ENCODE peak calls at places on chromosomes 13 and 19, in seven cellular contexts. S, X, G, Z, T, O and U are unnamed samples.
A peak's percentile ranks its signal among the peaks of the same experiment; 100 is the strongest.

GRCh38 chr13:23744315-23744714 is 144.9 kb downstream of the MIPEP start:
- DNase-seq in T (no peak), Z (no peak), X (no peak), S (no peak), G (no peak), O (no peak), U (no peak)

GRCh38 chr13:99199541-99200432 is 867 bp upstream of the UBAC2 start:
- DNase-seq in O (no peak), G (no peak), Z (no peak), S (no peak), T (no peak), X (no peak), U (no peak)

GRCh38 chr13:52850396-52851152 is 2.1 kb upstream of the PCDH8 start:
- DNase-seq in S (peak; percentile 87), G (no peak), X (peak; percentile 78), T (peak; percentile 85), O (peak; percentile 21), Z (peak; percentile 56), U (peak; percentile 52)

GRCh38 chr19:50516456-50516855 is 2.7 kb upstream of the ASPDH start:
- DNase-seq in T (no peak), S (no peak), G (no peak), Z (no peak), O (no peak), X (no peak), U (no peak)

GRCh38 chr19:18496167-18496979 is 25.5 kb downstream of the ELL start:
- DNase-seq in G (no peak), X (peak; percentile 86), Z (no peak), T (no peak), S (no peak), O (no peak), U (no peak)

GRCh38 chr13:57918913-57919312 is 287.4 kb downstream of the PCDH17 start:
- DNase-seq in S (no peak), T (no peak), G (no peak), O (no peak), X (no peak), Z (no peak), U (no peak)

GRCh38 chr19:46147791-46148288 is at the start of gene IGFL2:
- DNase-seq in X (no peak), Z (no peak), O (no peak), S (no peak), G (peak; percentile 15), T (no peak), U (no peak)

GRCh38 chr13:104571161-104571889 is 1505.1 kb upstream of the SLC10A2 start:
- DNase-seq in O (peak; percentile 84), T (peak; percentile 56), S (peak; percentile 51), X (peak; percentile 81), G (peak; percentile 79), Z (peak; percentile 89), U (no peak)

GRCh38 chr19:574658-575526 is 2.5 kb downstream of the BSG start:
- DNase-seq in T (no peak), O (no peak), G (no peak), S (no peak), X (no peak), Z (no peak), U (no peak)

GRCh38 chr19:33325920-33326319 is 23.6 kb upstream of the CEBPA start:
- DNase-seq in O (no peak), G (no peak), T (peak; percentile 87), Z (no peak), S (no peak), X (peak; percentile 15), U (no peak)

GRCh38 chr19:35154535-35155406 is at the start of gene FXYD5:
- DNase-seq in T (peak; percentile 74), Z (peak; percentile 58), O (peak; percentile 52), S (no peak), G (no peak), X (peak; percentile 34), U (no peak)

GRCh38 chr19:850979-851335 is 1.1 kb upstream of the ELANE start:
- DNase-seq in O (no peak), G (no peak), S (no peak), Z (no peak), T (no peak), X (no peak), U (no peak)

GRCh38 chr13:24460256-24460655 is 52.3 kb downstream of the PARP4 start:
- DNase-seq in Z (no peak), G (no peak), T (no peak), S (no peak), O (no peak), X (no peak), U (no peak)

GRCh38 chr19:58009666-58010301 is 7.2 kb upstream of the ZNF606 start:
- DNase-seq in Z (peak; percentile 88), X (peak; percentile 83), O (no peak), S (peak; percentile 29), T (peak; percentile 76), G (no peak), U (peak; percentile 78)

GRCh38 chr19:20077791-20078463 is at the start of gene ZNF90:
- DNase-seq in O (no peak), T (peak; percentile 92), G (no peak), S (peak; percentile 95), Z (peak; percentile 99), X (peak; percentile 96), U (peak; percentile 89)

GRCh38 chr19:47498561-47498960 is 14.5 kb upstream of the KPTN start:
- DNase-seq in O (no peak), T (peak; percentile 33), S (no peak), Z (no peak), X (no peak), G (no peak), U (no peak)

GRCh38 chr19:47495478-47496372 is 11.7 kb upstream of the KPTN start:
- DNase-seq in X (no peak), G (no peak), Z (no peak), O (no peak), S (no peak), T (peak; percentile 27), U (no peak)

GRCh38 chr19:47497821-47498520 is 14.0 kb upstream of the KPTN start:
- DNase-seq in T (peak; percentile 65), Z (peak; percentile 67), G (no peak), X (no peak), O (no peak), S (no peak), U (no peak)

GRCh38 chr19:47499371-47499770 is 15.4 kb upstream of the KPTN start:
- DNase-seq in G (no peak), S (no peak), Z (no peak), T (peak; percentile 52), X (no peak), O (no peak), U (no peak)

DNA sequence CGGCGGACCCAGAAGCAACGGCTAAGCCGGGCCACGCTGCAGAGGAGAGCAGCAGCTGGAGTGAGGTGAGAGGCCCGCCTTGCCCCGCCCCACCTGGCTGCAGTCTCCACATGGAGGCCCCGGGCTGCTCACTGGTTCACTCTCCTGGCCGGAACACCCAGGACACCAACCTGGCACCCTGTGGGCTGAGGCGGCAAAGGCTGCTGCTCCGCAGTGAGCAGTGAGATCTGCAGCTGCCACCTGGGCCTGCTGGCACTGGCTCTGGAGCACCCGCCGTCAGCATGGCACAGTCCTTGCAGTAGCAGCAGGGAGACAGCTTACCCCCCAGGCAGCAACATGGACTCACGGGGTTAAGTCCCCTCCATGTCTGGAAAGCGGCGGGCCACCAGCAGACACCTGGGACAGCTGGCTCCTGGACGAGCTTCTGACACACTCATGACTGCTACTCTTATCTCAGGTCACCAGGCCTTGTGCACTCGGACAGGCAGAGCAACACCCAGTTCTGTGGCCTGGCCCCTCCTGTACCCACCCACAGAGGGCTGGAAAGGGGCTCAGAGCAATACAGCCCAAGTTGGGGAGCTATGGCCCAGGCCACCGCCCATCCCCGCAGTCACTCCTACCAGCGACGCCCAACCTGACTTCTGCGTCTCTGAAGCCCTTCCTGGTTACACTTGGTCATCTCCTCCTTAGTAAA is 13.2 kb upstream of the KPTN start:
- DNase-seq in T (peak; percentile 73), G (no peak), O (no peak), X (no peak), Z (peak; percentile 76), S (no peak), U (no peak)
- H3K36me3 ChIP-seq in T (peaks cover 4% of the 10 kb centered on the region), G (no peaks in the 10 kb centered on the region), O (peaks cover 71% of the 10 kb centered on the region), X (peaks cover 2% of the 10 kb centered on the region), Z (peaks cover 72% of the 10 kb centered on the region), S (peaks cover 56% of the 10 kb centered on the region), U (peaks cover 11% of the 10 kb centered on the region)

DNA sequence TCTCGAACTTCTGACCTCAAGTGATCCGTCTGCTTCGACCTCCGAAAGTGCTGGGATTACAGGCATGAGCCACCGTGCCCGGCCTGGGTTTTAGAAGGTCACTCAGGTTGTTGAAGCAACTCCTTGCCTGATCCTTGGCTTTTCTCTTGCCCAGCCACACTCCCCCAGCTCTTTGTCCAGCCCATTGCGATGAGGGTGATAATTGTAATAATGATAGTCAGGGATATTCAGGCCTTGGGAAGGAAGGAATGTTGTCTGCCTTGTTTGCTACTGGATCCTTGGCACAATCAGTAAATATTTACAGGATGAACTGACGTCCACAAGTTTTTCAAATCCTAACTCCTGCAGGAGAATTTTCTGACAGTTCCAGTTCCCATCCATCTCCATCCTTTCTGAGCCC is 1.8 kb downstream of the THOP1 start:
- DNase-seq in Z (no peak), G (no peak), S (no peak), T (no peak), O (no peak), X (no peak), U (no peak)
- H3K4me3 ChIP-seq in Z (no peak overlapping the region), G (no peak overlapping the region), S (no peak overlapping the region), T (no peak overlapping the region), O (no peak overlapping the region), X (no peak overlapping the region), U (no peak overlapping the region)

DNA sequence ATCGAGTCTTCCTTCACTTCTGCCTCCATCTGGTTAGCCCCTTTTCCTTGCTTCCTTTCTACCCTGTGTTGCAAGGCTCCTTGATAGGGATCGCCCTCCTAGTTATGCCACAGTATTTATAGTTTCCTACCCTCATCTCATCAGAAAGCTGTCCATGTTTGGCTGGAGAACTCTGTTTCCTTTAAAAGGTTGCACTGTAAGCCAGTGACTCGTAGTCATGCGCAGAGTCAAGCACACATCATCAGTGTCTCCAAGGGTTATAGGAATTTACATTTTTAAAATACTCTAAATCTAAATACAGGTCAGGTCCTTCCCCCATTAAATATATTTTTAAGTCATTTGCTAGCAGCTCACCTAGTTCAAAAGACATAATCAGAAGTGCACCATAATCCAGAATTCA is 81.2 kb downstream of the GPR12 start:
- DNase-seq in G (no peak), T (no peak), X (no peak), S (no peak), O (no peak), Z (no peak), U (no peak)
- H3K36me3 ChIP-seq in G (no peaks in the 10 kb centered on the region), T (no peaks in the 10 kb centered on the region), X (no peaks in the 10 kb centered on the region), S (peaks cover 56% of the 10 kb centered on the region), O (no peaks in the 10 kb centered on the region), Z (peaks cover 23% of the 10 kb centered on the region), U (no peaks in the 10 kb centered on the region)

DNA sequence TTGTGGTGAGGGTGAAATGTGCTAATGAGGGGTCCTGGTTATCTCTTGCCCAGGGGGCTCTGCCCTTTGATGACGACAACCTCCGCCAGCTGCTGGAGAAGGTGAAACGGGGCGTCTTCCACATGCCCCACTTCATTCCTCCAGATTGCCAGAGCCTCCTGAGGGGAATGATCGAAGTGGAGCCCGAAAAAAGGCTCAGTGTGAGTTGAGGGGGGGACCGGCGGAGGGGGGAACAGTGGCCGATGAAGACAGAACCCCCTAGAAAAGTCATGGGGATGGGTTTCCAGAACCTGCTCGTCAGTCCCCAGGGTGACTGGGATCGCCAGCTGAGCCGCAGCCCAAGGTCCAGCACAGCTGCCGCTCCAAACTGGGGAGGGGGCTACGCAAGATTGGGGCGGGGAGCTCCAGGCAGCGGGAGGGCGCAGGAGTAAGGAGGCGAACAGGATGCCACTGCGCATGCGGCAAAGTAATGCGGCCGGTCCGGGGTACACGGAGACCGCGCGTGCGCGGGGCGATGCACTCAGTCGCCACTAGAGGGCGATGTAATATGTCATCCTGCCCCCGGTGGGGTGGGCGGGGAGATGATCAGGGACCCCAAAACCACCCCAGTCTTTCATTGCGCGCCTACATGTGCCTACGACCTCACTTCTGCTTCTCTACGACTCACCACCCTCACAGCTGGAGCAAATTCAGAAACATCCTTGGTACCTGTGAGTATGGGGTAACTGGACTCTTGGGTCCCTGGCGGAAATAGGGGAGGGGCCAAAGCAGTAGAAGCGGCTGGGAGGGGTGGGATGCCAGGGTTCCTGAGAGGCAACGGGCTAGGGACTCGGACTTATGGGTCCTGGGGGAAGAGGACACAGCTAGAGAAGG is 17.9 kb downstream of the BRSK1 start:
- DNase-seq in S (peak; percentile 91), T (peak; percentile 93), O (peak; percentile 71), G (peak; percentile 54), X (peak; percentile 88), Z (peak; percentile 92), U (peak; percentile 84)
- H3K4me3 ChIP-seq in S (no peak overlapping the region), T (peak overlapping the region; percentile 65), O (peak overlapping the region; percentile 26), G (no peak overlapping the region), X (no peak overlapping the region), Z (peak overlapping the region; percentile 56), U (no peak overlapping the region)